ENCODE peak calls at places on chromosomes 5 and 9, in six cellular contexts. X is body of pancreas, Q is PC-9, B is cardiac muscle cell, D is vagina, E is left lung. O is an unnamed sample.

GRCh38 chr9:10268500-10269485 is 344.0 kb downstream of the PTPRD start:
- DNase-seq in B (peak), D (no peak), X (peak), E (no peak), Q (no peak), O (no peak)

GRCh38 chr5:119070578-119070827 is 384 bp upstream of the DMXL1 start:
- DNase-seq in D (no peak), E (peak), X (peak), B (peak), Q (no peak), O (no peak)

GRCh38 chr5:126462239-126463014 is 39.2 kb downstream of the GRAMD2B start:
- DNase-seq in X (no peak), Q (no peak), D (no peak), B (peak), E (no peak), O (no peak)

GRCh38 chr9:84953797-84954695 is 284.5 kb downstream of the NTRK2 start:
- DNase-seq in Q (peak), E (peak), B (peak), X (peak), D (no peak), O (no peak)

GRCh38 chr5:83589786-83590185 is 118.2 kb downstream of the VCAN start:
- DNase-seq in B (peak), D (no peak), Q (no peak), X (no peak), E (no peak), O (no peak)

GRCh38 chr5:178590141-178590923 is at the start of gene COL23A1:
- DNase-seq in B (peak), D (no peak), Q (no peak), E (peak), X (no peak), O (no peak)

GRCh38 chr5:98605010-98605425 is 168.4 kb upstream of the RGMB start:
- DNase-seq in B (no peak), X (no peak), Q (no peak), D (no peak), E (no peak), O (no peak)

GRCh38 chr9:123282343-123283047 is 14.1 kb upstream of the STRBP start:
- DNase-seq in Q (peak), D (no peak), X (peak), B (peak), E (no peak), O (no peak)

GRCh38 chr9:116656535-116656934 is 30.6 kb upstream of the TRIM32 start:
- DNase-seq in D (no peak), B (no peak), X (no peak), Q (no peak), E (no peak), O (no peak)

GRCh38 chr5:97425511-97425910 is 242.5 kb upstream of the RIOK2 start:
- DNase-seq in D (no peak), B (peak), Q (peak), E (no peak), X (no peak), O (no peak)

GRCh38 chr9:76519027-76519835 is 60.2 kb downstream of the GCNT1 start:
- DNase-seq in X (no peak), D (no peak), E (no peak), B (no peak), Q (peak), O (no peak)

GRCh38 chr5:146249801-146250200 is 46.4 kb downstream of the RBM27 start:
- DNase-seq in B (no peak), X (no peak), Q (no peak), D (no peak), E (no peak), O (no peak)

GRCh38 chr9:122158202-122158601 is 1.4 kb downstream of the NDUFA8 start:
- DNase-seq in D (no peak), X (peak), E (no peak), B (peak), Q (peak), O (peak)

GRCh38 chr9:131984564-131984963 is 95.1 kb downstream of the MED27 start:
- DNase-seq in D (no peak), E (no peak), X (no peak), B (no peak), Q (no peak), O (no peak)

GRCh38 chr9:114428466-114428865 is 40.7 kb upstream of the AKNA start:
- DNase-seq in B (no peak), X (no peak), Q (no peak), E (no peak), D (no peak), O (no peak)

GRCh38 chr5:3324421-3325101 is 271.1 kb upstream of the IRX1 start:
- DNase-seq in Q (no peak), X (no peak), B (peak), D (no peak), E (peak), O (no peak)

DNA sequence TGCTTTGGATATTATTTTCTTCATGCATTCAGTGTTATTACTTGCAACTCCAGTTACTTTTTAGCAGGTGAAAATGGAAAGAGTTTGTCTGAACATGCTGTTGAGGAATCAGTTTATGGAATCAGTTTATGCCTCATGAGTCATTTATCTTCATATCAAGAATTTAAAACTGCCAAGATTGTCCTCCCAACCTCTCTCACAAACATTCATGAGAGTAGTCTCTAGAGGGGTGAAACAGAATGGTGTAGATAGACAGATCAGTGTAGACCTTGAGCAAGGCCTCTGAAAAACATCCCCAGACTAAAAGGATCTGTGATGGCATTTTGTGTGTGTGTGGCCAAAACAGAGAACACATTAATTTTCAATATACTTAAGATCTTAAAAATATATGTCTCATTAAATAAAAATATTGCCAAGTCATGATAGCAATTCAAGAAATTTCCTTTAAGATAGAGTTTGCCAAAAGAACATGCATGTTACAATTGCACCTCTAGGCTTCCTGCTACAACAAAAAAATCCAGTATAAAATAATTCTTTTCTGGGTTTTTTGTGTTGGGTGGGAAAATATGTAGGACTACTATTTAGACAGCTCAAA is 5.0 kb downstream of the ANXA1 start:
- DNase-seq in Q (no peak), D (no peak), E (no peak), B (no peak), X (no peak), O (no peak)
- H3K4me3 ChIP-seq in Q (no peak), D (no peak), E (no peak), B (no peak), X (no peak), O (no peak)

GRCh38 chr5:78886650-78887230 is 98.4 kb downstream of the ARSB start:
- DNase-seq in X (no peak), B (no peak), E (no peak), Q (no peak), D (no peak), O (no peak)
- TF ChIP-seq CTCF in X (peak), B (peak), E (peak), Q (peak), D (peak), O (peak)

DNA sequence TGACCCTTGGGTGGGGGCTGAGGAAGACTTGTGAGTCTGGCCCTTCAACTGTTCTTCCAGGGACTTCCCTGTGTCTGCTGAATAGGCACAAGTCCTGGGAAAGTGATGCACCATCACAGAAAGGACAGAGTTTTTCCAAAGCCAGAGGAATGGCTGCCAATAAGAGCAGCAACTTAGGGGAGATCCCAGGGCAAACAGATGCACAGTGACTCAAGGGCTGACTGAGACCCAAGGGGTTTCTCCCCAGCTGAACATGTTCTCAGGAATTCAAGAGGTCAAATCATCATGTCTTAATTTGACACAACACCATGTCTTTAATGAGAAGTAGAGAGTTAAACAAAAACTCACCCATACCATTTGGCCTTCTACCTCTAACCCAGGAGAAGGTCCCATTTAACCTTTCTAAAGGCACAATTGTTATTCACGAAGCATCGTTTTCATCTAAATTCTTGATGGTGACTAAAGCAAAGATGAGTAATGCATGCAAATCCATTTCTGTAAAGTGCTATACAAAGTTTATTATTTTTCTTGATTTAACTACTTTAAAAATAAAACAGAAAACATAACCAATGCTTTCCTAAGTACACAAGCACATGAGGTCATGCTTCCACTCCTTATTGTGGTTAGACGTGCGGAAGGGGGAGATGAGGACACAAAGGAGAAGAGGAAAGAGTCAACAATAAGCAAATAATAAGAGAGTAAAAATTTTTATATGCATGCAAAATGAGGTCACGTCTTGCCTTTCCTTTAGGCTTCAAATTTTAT is 324.1 kb downstream of the PLK2 start:
- DNase-seq in X (no peak), D (no peak), E (no peak), Q (no peak), B (no peak), O (no peak)
- H3K27ac ChIP-seq in X (no peak), D (no peak), E (no peak), Q (no peak), B (no peak), O (no peak)

GRCh38 chr5:149732500-149733128 is 2.5 kb downstream of the PPARGC1B start:
- DNase-seq in D (no peak), X (no peak), Q (no peak), E (no peak), B (peak), O (no peak)
- H3K4me3 ChIP-seq in D (peak), X (no peak), Q (peak), E (peak), B (peak), O (no peak)

GRCh38 chr9:124291801-124292396 is 34.1 kb downstream of the NEK6 start:
- DNase-seq in B (peak), Q (peak), X (no peak), E (no peak), D (no peak), O (no peak)
- TF ChIP-seq CTCF in B (no peak), Q (no peak), X (no peak), E (no peak), D (no peak), O (no peak)

DNA sequence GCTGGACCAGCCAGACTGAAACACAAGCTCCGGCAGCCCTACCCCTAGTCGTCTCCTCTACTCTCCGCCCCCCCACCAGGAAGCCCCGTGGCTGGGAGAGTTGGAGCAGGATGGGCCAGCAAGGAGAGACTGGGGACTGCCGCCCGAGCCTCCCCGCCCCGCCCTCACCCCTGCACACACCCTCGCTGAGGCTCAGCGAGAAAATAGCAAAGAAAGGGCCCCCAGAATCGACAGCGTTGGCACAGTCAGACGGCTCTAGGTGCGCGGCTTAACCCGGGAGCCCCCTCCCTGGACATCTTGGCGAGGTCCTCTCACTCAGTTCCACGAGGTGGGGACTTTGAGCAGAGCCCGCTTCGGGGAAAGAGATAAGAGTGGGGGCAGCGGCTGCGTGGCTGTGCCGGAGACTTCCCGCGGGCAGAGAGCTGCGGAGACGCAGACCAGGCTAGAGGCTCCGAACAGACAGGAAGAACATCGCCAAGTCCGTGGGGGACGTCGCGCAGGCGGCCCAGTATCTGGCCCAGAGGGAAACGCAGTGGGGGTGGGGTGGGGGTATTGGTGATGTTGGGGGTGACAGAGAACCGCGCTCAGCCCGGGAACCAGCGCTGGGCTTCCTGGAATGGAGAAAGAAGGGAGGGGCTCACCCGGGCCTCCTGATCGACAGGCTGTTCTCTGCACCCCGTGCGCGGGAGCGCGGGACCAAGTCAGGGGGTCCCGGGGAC is 995 bp downstream of the TRIM7 start:
- DNase-seq in E (no peak), D (no peak), Q (peak), B (no peak), X (no peak), O (no peak)
- H3K27ac ChIP-seq in E (peak), D (peak), Q (no peak), B (no peak), X (no peak), O (no peak)

GRCh38 chr5:65290677-65291076 is 191.0 kb downstream of the ADAMTS6 start:
- DNase-seq in B (no peak), D (no peak), Q (no peak), E (no peak), X (no peak), O (no peak)

GRCh38 chr5:65288657-65289056 is 193.1 kb downstream of the ADAMTS6 start:
- DNase-seq in E (no peak), B (no peak), Q (no peak), D (no peak), X (no peak), O (no peak)

DNA sequence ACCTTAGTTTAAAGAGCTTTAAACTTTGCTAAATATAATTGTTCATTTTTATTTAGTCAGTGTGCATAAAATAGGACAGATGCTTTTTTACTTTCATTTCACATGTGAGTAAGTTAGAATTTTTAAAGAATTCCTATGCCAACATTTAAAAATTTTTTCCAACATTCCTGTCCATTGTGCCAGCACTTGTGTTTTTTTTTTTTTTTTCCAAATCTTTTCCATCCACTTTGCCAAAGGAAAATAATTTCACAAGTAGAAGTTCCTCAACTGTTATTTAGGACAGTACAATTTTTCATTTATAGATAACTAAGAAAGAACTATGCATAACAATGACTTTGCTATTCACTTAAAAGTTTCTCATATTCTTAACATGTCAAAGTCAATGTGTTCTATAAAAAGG is 189.5 kb downstream of the ADAMTS6 start:
- DNase-seq in E (no peak), B (no peak), D (no peak), X (no peak), Q (no peak), O (no peak)
- H3K4me3 ChIP-seq in E (no peak), B (no peak), D (no peak), X (no peak), Q (no peak), O (no peak)

DNA sequence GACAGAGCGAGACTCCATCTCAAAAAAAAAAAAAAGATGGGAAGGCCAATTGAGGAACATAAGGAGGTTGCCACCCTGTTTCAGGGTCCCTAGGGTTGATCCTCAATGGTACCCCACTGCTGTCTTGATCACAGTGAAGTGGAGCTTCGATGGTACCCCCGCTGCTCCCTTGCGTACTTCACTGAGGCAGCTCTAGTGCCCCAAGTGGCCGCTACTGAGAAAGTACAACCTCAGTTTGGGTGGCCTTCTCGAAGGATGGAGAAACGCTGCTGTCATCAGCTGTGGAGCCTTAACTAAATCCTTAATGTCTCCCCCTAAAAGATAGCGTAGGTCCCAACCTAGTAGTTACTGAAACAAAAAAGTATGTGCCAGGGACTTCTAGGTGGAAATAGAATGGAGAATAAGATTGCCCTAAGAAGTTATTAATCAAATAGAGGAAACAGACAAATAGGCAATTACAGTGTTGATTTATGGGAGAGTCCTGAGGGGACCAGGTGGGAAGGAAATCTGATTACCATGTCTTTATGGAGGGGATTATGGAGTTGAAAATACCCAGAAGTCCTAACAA is 6.3 kb downstream of the TESK1 start:
- DNase-seq in X (peak), B (peak), Q (peak), D (no peak), E (no peak), O (no peak)
- TF ChIP-seq CTCF in X (peak), B (peak), Q (peak), D (peak), E (peak), O (peak)

GRCh38 chr5:95858023-95858461 is 35.5 kb upstream of the GLRX start:
- DNase-seq in X (peak), B (peak), E (no peak), D (no peak), Q (no peak), O (peak)

GRCh38 chr5:95859327-95860060 is 37.0 kb upstream of the GLRX start:
- DNase-seq in B (no peak), E (no peak), Q (no peak), X (peak), D (no peak), O (peak)

GRCh38 chr5:95857185-95857945 is 34.8 kb upstream of the GLRX start:
- DNase-seq in D (peak), E (no peak), B (no peak), X (peak), Q (no peak), O (peak)

GRCh38 chr5:95858661-95859326 is 36.3 kb upstream of the GLRX start:
- DNase-seq in D (peak), B (peak), Q (peak), X (peak), E (peak), O (peak)

GRCh38 chr5:95856501-95856981 is 34.0 kb upstream of the GLRX start:
- DNase-seq in E (no peak), X (no peak), B (peak), Q (no peak), D (no peak), O (no peak)
- H3K27ac ChIP-seq in E (peak), X (peak), B (peak), Q (no peak), D (peak), O (no peak)

O was measured in AG04450.